ENCODE peak calls at places on chromosomes 6 and 20, in four cellular contexts. B is Calu3; O is stimulated activated CD8-positive, alpha-beta memory T cell treated with anti-CD3 and anti-CD28 coated beads, Interleukin-2, amount 100 ng/mL, for 1 hour; R is NCI-H748 treated with DMSO at 0.1 percent for 48 hours. K is an unnamed sample.

GRCh38 chr6:43644940-43645612 is at the start of gene RSPH9:
- DNase-seq in B (no peak), O (no peak), R (peak), K (no peak)

GRCh38 chr6:156752666-156753301 is 24.4 kb upstream of the ARID1B start:
- DNase-seq in B (peak), O (no peak), R (no peak), K (no peak)

GRCh38 chr6:159969921-159970320 is 1.0 kb downstream of the IGF2R start:
- DNase-seq in B (peak), O (no peak), R (peak), K (peak)

GRCh38 chr6:44892579-44892978 is 435.6 kb upstream of the RUNX2 start:
- DNase-seq in B (no peak), O (no peak), R (no peak), K (no peak)

GRCh38 chr6:52336919-52337561 is 24.9 kb upstream of the PAQR8 start:
- DNase-seq in B (no peak), O (no peak), R (no peak), K (no peak)

GRCh38 chr20:38726849-38727601 is 2.7 kb downstream of the SLC32A1 start:
- DNase-seq in B (peak), O (peak), R (no peak), K (no peak)

GRCh38 chr6:118739976-118740771 is 88.8 kb upstream of the CEP85L start:
- DNase-seq in B (no peak), O (no peak), R (no peak), K (no peak)

GRCh38 chr6:158783167-158783450 is 36.1 kb downstream of the EZR start:
- DNase-seq in B (no peak), O (no peak), R (no peak), K (no peak)

GRCh38 chr20:48632017-48632824 is 195.6 kb downstream of the PREX1 start:
- DNase-seq in B (no peak), O (no peak), R (no peak), K (no peak)

GRCh38 chr6:54013966-54014365 is 97.3 kb upstream of the MLIP start:
- DNase-seq in B (no peak), O (no peak), R (no peak), K (no peak)

GRCh38 chr20:60658661-60659060 is 593.4 kb upstream of the CDH4 start:
- DNase-seq in B (no peak), O (no peak), R (no peak), K (no peak)

GRCh38 chr6:2916354-2916925 is 13.3 kb upstream of the SERPINB9 start:
- DNase-seq in B (no peak), O (no peak), R (no peak), K (no peak)

GRCh38 chr6:135814043-135814442 is 37.5 kb upstream of the PDE7B start:
- DNase-seq in B (no peak), O (no peak), R (no peak), K (no peak)

GRCh38 chr20:34691838-34692237 is 12.3 kb upstream of the TP53INP2 start:
- DNase-seq in B (no peak), O (no peak), R (no peak), K (no peak)

GRCh38 chr6:142796571-142796970 is 148.4 kb downstream of the HIVEP2 start:
- DNase-seq in B (no peak), O (no peak), R (no peak), K (no peak)

GRCh38 chr20:12166053-12166717 is 248.5 kb downstream of the BTBD3 start:
- DNase-seq in B (no peak), O (no peak), R (no peak), K (no peak)

GRCh38 chr6:101883398-101883975 is 490.0 kb downstream of the GRIK2 start:
- DNase-seq in B (no peak), O (no peak), R (no peak), K (no peak)

GRCh38 chr20:12058201-12058600 is 140.5 kb downstream of the BTBD3 start:
- DNase-seq in B (no peak), O (no peak), R (no peak), K (no peak)

GRCh38 chr20:33415948-33416347 is 14.6 kb upstream of the CDK5RAP1 start:
- DNase-seq in B (peak), O (no peak), R (peak), K (no peak)

GRCh38 chr6:14804001-14804401 is 441.9 kb upstream of the JARID2 start:
- DNase-seq in B (no peak), O (no peak), R (no peak), K (no peak)

GRCh38 chr20:44540834-44541233 is 19.0 kb upstream of the SERINC3 start:
- DNase-seq in B (no peak), O (no peak), R (no peak), K (no peak)

GRCh38 chr6:163001341-163001740 is 273.6 kb downstream of the PACRG start:
- DNase-seq in B (no peak), O (no peak), R (no peak), K (no peak)

GRCh38 chr6:82554706-82555105 is 191.1 kb downstream of the TPBG start:
- DNase-seq in B (no peak), O (no peak), R (no peak), K (no peak)

GRCh38 chr6:5279891-5280338 is 18.6 kb downstream of the FARS2 start:
- DNase-seq in B (no peak), O (no peak), R (no peak), K (no peak)

GRCh38 chr6:157813757-157814455 is 9.1 kb upstream of the SNX9 start:
- DNase-seq in B (no peak), O (no peak), R (no peak), K (no peak)

GRCh38 chr6:39080246-39080875 is 31.8 kb downstream of the GLP1R start:
- DNase-seq in B (no peak), O (no peak), R (no peak), K (no peak)

K was measured in AML-193.